ENCODE peak calls at places on chromosomes 2 and 18, in five cellular contexts. One of them, this sample, is unnamed.

GRCh38 chr2:164606557-164606956 is 14.7 kb downstream of the GRB14 start:
- DNase-seq in endothelial cell of umbilical vein: peak
- DNase-seq in osteocyte: no peak
- DNase-seq in cardiac fibroblast: peak
- DNase-seq in prostate gland: no peak
- DNase-seq in this sample: no peak

GRCh38 chr2:85743304-85743978 is 10.3 kb upstream of the ATOH8 start:
- DNase-seq in endothelial cell of umbilical vein: peak
- DNase-seq in osteocyte: no peak
- DNase-seq in cardiac fibroblast: peak
- DNase-seq in prostate gland: no peak
- DNase-seq in this sample: peak

GRCh38 chr18:2979871-2980606 is 32.9 kb downstream of the LPIN2 start:
- DNase-seq in endothelial cell of umbilical vein: peak
- DNase-seq in osteocyte: no peak
- DNase-seq in cardiac fibroblast: peak
- DNase-seq in prostate gland: no peak
- DNase-seq in this sample: no peak

GRCh38 chr18:26549103-26549485 is 741 bp upstream of the KCTD1 start:
- DNase-seq in endothelial cell of umbilical vein: peak
- DNase-seq in osteocyte: no peak
- DNase-seq in cardiac fibroblast: peak
- DNase-seq in prostate gland: peak
- DNase-seq in this sample: peak

GRCh38 chr2:8576525-8577157 is 105.2 kb upstream of the ID2 start:
- DNase-seq in endothelial cell of umbilical vein: no peak
- DNase-seq in osteocyte: peak
- DNase-seq in cardiac fibroblast: no peak
- DNase-seq in prostate gland: no peak
- DNase-seq in this sample: no peak

GRCh38 chr2:85110991-85111560 is 22.1 kb upstream of the TCF7L1 start:
- DNase-seq in endothelial cell of umbilical vein: no peak
- DNase-seq in osteocyte: no peak
- DNase-seq in cardiac fibroblast: peak
- DNase-seq in prostate gland: no peak
- DNase-seq in this sample: no peak

GRCh38 chr2:128287780-128288735 is 30.6 kb downstream of the HS6ST1 start:
- DNase-seq in endothelial cell of umbilical vein: no peak
- DNase-seq in osteocyte: no peak
- DNase-seq in cardiac fibroblast: no peak
- DNase-seq in prostate gland: no peak
- DNase-seq in this sample: no peak

GRCh38 chr2:241943209-241943850 is 73.8 kb downstream of the RTP5 start:
- DNase-seq in endothelial cell of umbilical vein: no peak
- DNase-seq in osteocyte: no peak
- DNase-seq in cardiac fibroblast: no peak
- DNase-seq in prostate gland: no peak
- DNase-seq in this sample: no peak

GRCh38 chr18:76621184-76621583 is 126.1 kb upstream of the ZNF516 start:
- DNase-seq in endothelial cell of umbilical vein: no peak
- DNase-seq in osteocyte: no peak
- DNase-seq in cardiac fibroblast: no peak
- DNase-seq in prostate gland: no peak
- DNase-seq in this sample: no peak

GRCh38 chr2:134282638-134283400 is 28.9 kb downstream of the MGAT5 start:
- DNase-seq in endothelial cell of umbilical vein: no peak
- DNase-seq in osteocyte: no peak
- DNase-seq in cardiac fibroblast: no peak
- DNase-seq in prostate gland: no peak
- DNase-seq in this sample: no peak

GRCh38 chr18:24488824-24489493 is 28.5 kb downstream of the HRH4 start:
- DNase-seq in endothelial cell of umbilical vein: peak
- DNase-seq in osteocyte: no peak
- DNase-seq in cardiac fibroblast: peak
- DNase-seq in prostate gland: no peak
- DNase-seq in this sample: no peak

GRCh38 chr18:21115519-21116411 is 4.2 kb upstream of the ROCK1 start:
- DNase-seq in endothelial cell of umbilical vein: no peak
- DNase-seq in osteocyte: no peak
- DNase-seq in cardiac fibroblast: peak
- DNase-seq in prostate gland: no peak
- DNase-seq in this sample: no peak

GRCh38 chr2:231604101-231604684 is 11.5 kb downstream of the TEX44 start:
- DNase-seq in endothelial cell of umbilical vein: no peak
- DNase-seq in osteocyte: no peak
- DNase-seq in cardiac fibroblast: no peak
- DNase-seq in prostate gland: peak
- DNase-seq in this sample: peak

GRCh38 chr2:170716851-170717598 is 1.9 kb downstream of the SP5 start:
- DNase-seq in endothelial cell of umbilical vein: peak
- DNase-seq in osteocyte: no peak
- DNase-seq in cardiac fibroblast: peak
- DNase-seq in prostate gland: no peak
- DNase-seq in this sample: peak

GRCh38 chr2:89837962-89838625 is 1146.6 kb downstream of the RPIA start:
- DNase-seq in endothelial cell of umbilical vein: peak
- DNase-seq in osteocyte: no peak
- DNase-seq in cardiac fibroblast: no peak
- DNase-seq in prostate gland: no peak
- DNase-seq in this sample: no peak

GRCh38 chr2:31011565-31011964 is 126.7 kb downstream of the GALNT14 start:
- DNase-seq in endothelial cell of umbilical vein: no peak
- DNase-seq in osteocyte: no peak
- DNase-seq in cardiac fibroblast: no peak
- DNase-seq in prostate gland: no peak
- DNase-seq in this sample: no peak

GRCh38 chr18:68447286-68447685 is 267.6 kb downstream of the TMX3 start:
- DNase-seq in endothelial cell of umbilical vein: no peak
- DNase-seq in osteocyte: no peak
- DNase-seq in cardiac fibroblast: no peak
- DNase-seq in prostate gland: no peak
- DNase-seq in this sample: no peak

GRCh38 chr2:133892352-133892913 is 324.2 kb upstream of the NCKAP5 start:
- DNase-seq in endothelial cell of umbilical vein: no peak
- DNase-seq in osteocyte: peak
- DNase-seq in cardiac fibroblast: no peak
- DNase-seq in prostate gland: no peak
- DNase-seq in this sample: no peak